ENCODE peak calls at places on chromosomes 16 and 17, in eight cellular contexts. N is neural progenitor cell, W is GM23338, G is PC-9, T is PC-3, K is A673, R is astrocyte, H is GM12878. O is an unnamed sample.

GRCh38 chr16:11796227-11797165 is 562 bp downstream of the ZC3H7A start:
- DNase-seq in N (peak), W (peak), G (peak), T (peak), K (no peak), R (no peak), H (no peak), O (peak)

GRCh38 chr17:76009969-76010661 is 9.5 kb downstream of the CDK3 start:
- DNase-seq in N (no peak), W (no peak), G (no peak), T (peak), K (no peak), R (no peak), H (no peak), O (no peak)

GRCh38 chr17:69512946-69513345 is 98.4 kb downstream of the MAP2K6 start:
- DNase-seq in N (no peak), W (no peak), G (no peak), T (no peak), K (no peak), R (no peak), H (no peak), O (no peak)

GRCh38 chr16:104828-105374 is 26.9 kb downstream of the MPG start:
- DNase-seq in N (no peak), W (no peak), G (no peak), T (no peak), K (no peak), R (no peak), H (no peak), O (no peak)

GRCh38 chr17:71434716-71435115 is 686.1 kb upstream of the SOX9 start:
- DNase-seq in N (no peak), W (no peak), G (no peak), T (no peak), K (no peak), R (no peak), H (no peak), O (no peak)

GRCh38 chr16:87060026-87060986 is 256.9 kb downstream of the C16orf95 start:
- DNase-seq in N (peak), W (peak), G (no peak), T (no peak), K (peak), R (peak), H (no peak), O (peak)

GRCh38 chr17:2172447-2172938 is 117.6 kb downstream of the HIC1 start:
- DNase-seq in N (peak), W (no peak), G (no peak), T (peak), K (no peak), R (peak), H (no peak), O (no peak)

GRCh38 chr17:4968166-4968915 is 724 bp upstream of the SPAG7 start:
- DNase-seq in N (peak), W (peak), G (peak), T (no peak), K (no peak), R (no peak), H (no peak), O (no peak)

GRCh38 chr16:9300252-9300651 is 208.8 kb downstream of the HAPSTR1 start:
- DNase-seq in N (no peak), W (no peak), G (no peak), T (no peak), K (no peak), R (no peak), H (no peak), O (no peak)

GRCh38 chr17:48617515-48618365 is 2.6 kb upstream of the HOXB8 start:
- DNase-seq in N (no peak), W (peak), G (no peak), T (no peak), K (no peak), R (no peak), H (no peak), O (no peak)

GRCh38 chr16:30372037-30372712 is 1.9 kb upstream of the TBC1D10B start:
- DNase-seq in N (no peak), W (no peak), G (no peak), T (no peak), K (no peak), R (no peak), H (no peak), O (no peak)

GRCh38 chr17:55158439-55158838 is 106.3 kb upstream of the HLF start:
- DNase-seq in N (no peak), W (no peak), G (no peak), T (peak), K (no peak), R (peak), H (no peak), O (no peak)

GRCh38 chr17:74408262-74408661 is 23.6 kb upstream of the GPRC5C start:
- DNase-seq in N (no peak), W (no peak), G (peak), T (peak), K (no peak), R (peak), H (no peak), O (no peak)

GRCh38 chr17:18919963-18920362 is 32.0 kb upstream of the SLC5A10 start:
- DNase-seq in N (no peak), W (no peak), G (no peak), T (no peak), K (no peak), R (no peak), H (no peak), O (no peak)

GRCh38 chr17:73803867-73804539 is 159.8 kb upstream of the SDK2 start:
- DNase-seq in N (no peak), W (peak), G (no peak), T (no peak), K (no peak), R (no peak), H (no peak), O (no peak)

GRCh38 chr16:85549766-85550421 is 63.2 kb upstream of the GSE1 start:
- DNase-seq in N (no peak), W (no peak), G (no peak), T (no peak), K (no peak), R (no peak), H (no peak), O (no peak)

GRCh38 chr16:30958164-30959083 is 870 bp downstream of the SETD1A start:
- DNase-seq in N (peak), W (peak), G (peak), T (peak), K (no peak), R (no peak), H (no peak), O (peak)

GRCh38 chr16:69407702-69408323 is 16.6 kb upstream of the CYB5B start:
- DNase-seq in N (no peak), W (no peak), G (no peak), T (no peak), K (no peak), R (no peak), H (no peak), O (no peak)

GRCh38 chr17:32916134-32916533 is 11.8 kb upstream of the TMEM98 start:
- DNase-seq in N (no peak), W (no peak), G (no peak), T (no peak), K (no peak), R (no peak), H (no peak), O (no peak)

GRCh38 chr17:21303441-21304065 is 19.0 kb downstream of the MAP2K3 start:
- DNase-seq in N (no peak), W (no peak), G (no peak), T (no peak), K (no peak), R (no peak), H (no peak), O (no peak)

GRCh38 chr17:5509482-5509881 is 23.1 kb downstream of the MIS12 start:
- DNase-seq in N (no peak), W (no peak), G (no peak), T (no peak), K (no peak), R (peak), H (no peak), O (no peak)

GRCh38 chr16:54931041-54931756 is 534 bp downstream of the IRX5 start:
- DNase-seq in N (peak), W (peak), G (no peak), T (no peak), K (peak), R (peak), H (no peak), O (peak)

GRCh38 chr16:54933281-54934150 is 2.9 kb downstream of the IRX5 start:
- DNase-seq in N (peak), W (peak), G (no peak), T (no peak), K (no peak), R (peak), H (no peak), O (no peak)

GRCh38 chr16:54932737-54933254 is 2.1 kb downstream of the IRX5 start:
- DNase-seq in N (peak), W (peak), G (no peak), T (no peak), K (no peak), R (no peak), H (no peak), O (no peak)

GRCh38 chr16:54930034-54930938 is at the start of gene IRX5:
- DNase-seq in N (peak), W (peak), G (peak), T (peak), K (peak), R (peak), H (no peak), O (peak)

DNA sequence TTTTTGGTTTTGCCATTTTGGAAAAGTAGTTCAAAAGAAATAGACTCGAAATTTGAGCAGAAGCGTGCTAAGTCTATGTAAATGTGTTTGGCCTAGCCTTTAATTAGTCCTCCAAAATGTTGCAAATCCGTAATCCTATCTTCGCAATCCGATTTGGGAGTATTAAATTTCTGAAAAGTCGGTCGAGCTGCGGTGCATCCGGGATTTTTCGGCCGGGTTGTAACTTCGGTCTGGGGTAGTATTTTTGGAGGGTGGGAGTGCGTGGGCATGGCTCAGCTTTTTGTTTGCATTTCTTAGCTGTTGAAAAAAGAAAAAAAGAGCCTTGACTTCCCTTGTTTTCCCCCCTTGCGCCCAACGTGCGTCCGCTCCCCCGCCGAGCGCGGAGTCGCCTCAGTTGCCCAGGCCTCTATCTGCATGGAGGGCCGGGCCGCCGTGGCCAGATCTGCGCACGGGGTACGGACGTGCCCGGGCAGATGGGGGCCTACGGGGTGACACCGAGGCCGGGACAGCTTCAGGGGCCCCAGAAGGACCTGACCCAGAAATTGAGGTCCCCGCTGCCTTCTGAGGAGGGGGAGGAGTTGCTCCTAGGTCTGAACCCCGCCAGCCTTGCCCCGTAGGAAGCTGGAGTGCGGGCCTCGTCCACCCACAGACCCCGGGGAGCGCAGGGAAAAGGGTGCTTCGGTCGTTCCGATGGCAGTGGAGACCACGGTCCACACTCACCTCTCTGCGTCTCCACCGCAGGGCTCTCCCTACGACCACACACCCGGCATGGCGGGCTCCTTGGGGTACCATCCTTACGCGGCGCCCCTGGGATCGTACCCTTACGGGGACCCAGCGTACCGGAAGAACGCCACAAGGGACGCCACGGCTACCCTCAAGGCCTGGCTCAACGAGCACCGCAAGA is 1.3 kb downstream of the IRX5 start:
- DNase-seq in N (peak), W (peak), G (no peak), T (no peak), K (peak), R (no peak), H (no peak), O (no peak)
- TF ChIP-seq EZH2 in N (peak), W (peak), G (no peak), T (peak), K (no peak), R (peak), H (no peak), O (no peak)

DNA sequence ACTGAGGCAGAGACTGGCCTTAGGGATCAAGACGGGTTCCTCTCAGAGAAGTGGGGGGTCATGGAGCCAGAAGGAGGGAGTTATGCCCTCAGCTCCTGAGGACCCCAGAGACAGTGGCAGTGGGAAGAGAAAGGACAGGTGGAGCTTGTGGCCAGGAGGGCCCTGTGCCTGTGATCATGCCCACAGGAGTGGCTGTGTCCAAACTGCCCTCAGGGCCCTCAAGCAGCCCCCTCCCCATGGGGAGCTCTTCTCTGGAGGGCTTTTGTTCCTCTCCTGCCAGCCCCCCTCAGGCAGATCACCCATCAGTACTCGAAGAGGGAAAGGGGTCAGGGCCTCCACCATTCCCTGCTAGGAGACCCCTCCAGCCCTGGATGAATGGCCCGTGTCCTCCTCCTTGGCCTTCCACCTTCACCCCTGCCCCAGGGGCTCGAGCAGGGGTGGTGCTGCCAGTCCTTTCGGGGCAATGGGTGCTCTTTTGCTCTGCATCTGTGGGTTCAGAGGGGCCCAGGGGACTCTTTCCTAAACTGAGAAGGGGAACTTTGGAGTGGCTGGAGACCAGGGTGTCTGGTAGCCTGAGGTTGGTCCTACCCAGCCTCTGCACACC is 52.7 kb downstream of the BEAN1 start:
- DNase-seq in N (no peak), W (no peak), G (no peak), T (no peak), K (no peak), R (no peak), H (no peak), O (no peak)
- H3K27ac ChIP-seq in N (no peak), W (no peak), G (no peak), T (no peak), K (no peak), R (no peak), H (no peak), O (no peak)

GRCh38 chr17:8072339-8072726 is 15.2 kb downstream of the ALOX12B start:
- DNase-seq in N (peak), W (peak), G (no peak), T (no peak), K (no peak), R (no peak), H (no peak), O (no peak)

GRCh38 chr17:8075081-8075480 is 12.4 kb downstream of the ALOX12B start:
- DNase-seq in N (no peak), W (no peak), G (no peak), T (no peak), K (no peak), R (no peak), H (no peak), O (no peak)

GRCh38 chr17:8073627-8074485 is 13.7 kb downstream of the ALOX12B start:
- DNase-seq in N (peak), W (peak), G (peak), T (peak), K (peak), R (peak), H (no peak), O (peak)

GRCh38 chr17:8071496-8071895 is 16.0 kb downstream of the ALOX12B start:
- DNase-seq in N (no peak), W (no peak), G (no peak), T (no peak), K (no peak), R (no peak), H (no peak), O (no peak)

DNA sequence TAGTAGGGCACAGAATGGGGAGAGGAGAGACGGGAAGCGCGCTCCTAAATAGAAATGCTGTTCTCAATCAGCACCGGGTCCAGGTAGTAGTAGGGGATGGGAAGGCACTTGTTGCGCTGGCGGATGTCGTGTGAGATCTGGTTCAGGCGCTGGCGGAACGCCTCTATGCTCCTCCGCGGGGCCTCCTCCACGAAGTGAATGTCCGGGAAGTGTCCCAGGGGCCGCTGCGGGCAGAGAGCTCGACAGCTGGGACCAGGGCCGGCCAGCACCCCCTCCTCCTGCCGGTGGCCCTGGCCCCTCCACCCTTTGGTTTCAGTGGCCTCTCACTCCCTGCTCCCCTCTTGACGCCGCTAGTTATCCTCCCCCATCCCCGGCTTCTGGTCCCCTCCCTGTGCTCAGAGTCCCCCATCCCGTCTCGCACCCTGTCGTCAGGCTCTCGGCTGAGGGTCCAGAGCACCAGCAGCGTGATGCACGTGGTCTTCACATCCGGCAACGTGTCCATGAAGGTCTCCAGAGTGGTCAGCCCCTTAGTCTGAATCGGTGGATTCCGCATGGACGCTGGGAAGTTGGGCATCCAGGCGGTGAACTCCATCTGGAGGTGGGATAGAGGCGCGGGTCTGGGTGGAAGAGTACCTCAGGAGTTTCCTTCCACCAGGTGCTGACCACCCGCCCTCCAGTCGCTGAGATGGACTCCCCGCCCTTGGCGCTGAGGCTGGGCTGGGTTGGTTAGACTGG is 14.6 kb downstream of the ALOX12B start:
- DNase-seq in N (peak), W (peak), G (no peak), T (no peak), K (no peak), R (no peak), H (no peak), O (no peak)
- TF ChIP-seq EZH2 in N (peak), W (peak), G (no peak), T (peak), K (no peak), R (peak), H (no peak), O (no peak)

GRCh38 chr16:57301126-57301817 is 16.8 kb upstream of the PLLP start:
- DNase-seq in N (no peak), W (peak), G (no peak), T (no peak), K (no peak), R (no peak), H (no peak), O (no peak)
- H3K27ac ChIP-seq in N (no peak), W (no peak), G (no peak), T (no peak), K (no peak), R (no peak), H (no peak), O (no peak)

GRCh38 chr17:17801800-17802481 is 34.8 kb downstream of the SREBF1 start:
- DNase-seq in N (no peak), W (no peak), G (no peak), T (no peak), K (no peak), R (no peak), H (no peak), O (no peak)
- TF ChIP-seq EZH2 in N (no peak), W (no peak), G (no peak), T (no peak), K (no peak), R (no peak), H (no peak), O (no peak)

GRCh38 chr17:29698837-29699236 is 76.1 kb upstream of the CORO6 start:
- DNase-seq in N (no peak), W (no peak), G (no peak), T (no peak), K (no peak), R (no peak), H (no peak), O (no peak)

GRCh38 chr17:29694923-29695563 is 72.3 kb upstream of the CORO6 start:
- DNase-seq in N (no peak), W (no peak), G (no peak), T (no peak), K (no peak), R (no peak), H (no peak), O (no peak)

GRCh38 chr17:29697371-29697770 is 74.7 kb upstream of the CORO6 start:
- DNase-seq in N (no peak), W (no peak), G (no peak), T (no peak), K (no peak), R (no peak), H (no peak), O (no peak)

GRCh38 chr17:29699283-29699682 is 76.6 kb upstream of the CORO6 start:
- DNase-seq in N (no peak), W (no peak), G (no peak), T (no peak), K (no peak), R (no peak), H (no peak), O (no peak)

DNA sequence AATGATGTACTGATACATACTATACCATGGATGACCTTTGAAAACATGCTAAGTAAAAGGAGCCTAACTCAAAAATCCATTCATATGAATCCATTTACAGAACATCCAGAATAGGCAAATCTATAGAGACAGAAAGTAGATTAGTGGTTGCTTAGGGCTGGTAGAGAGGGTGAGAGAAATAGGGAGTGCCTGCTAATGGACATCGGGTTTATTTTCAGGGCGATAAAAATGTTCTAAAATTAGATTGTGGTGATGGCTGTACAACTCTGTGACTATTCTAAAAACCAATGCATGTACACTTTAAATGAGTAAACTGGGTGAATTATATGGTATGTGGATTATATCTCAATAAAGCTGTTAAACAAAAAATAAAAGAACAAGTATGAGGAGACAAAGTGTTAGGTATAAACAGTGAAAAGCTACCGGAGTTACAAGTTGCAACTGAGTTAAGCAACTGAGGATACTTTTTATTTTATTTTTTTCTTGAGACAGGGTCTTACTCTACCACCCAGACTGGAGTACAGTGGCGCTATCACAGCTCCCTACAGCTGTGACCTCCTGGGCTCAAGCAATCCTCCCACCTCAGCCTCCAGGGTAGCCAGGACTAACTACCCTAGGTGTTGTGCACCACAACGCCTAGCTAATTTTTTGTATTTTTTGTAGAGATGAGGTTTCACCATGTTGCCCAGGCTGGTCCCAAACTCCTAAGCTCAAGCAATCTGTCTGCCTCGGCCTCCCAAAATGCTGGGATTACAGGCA is 75.5 kb upstream of the CORO6 start:
- DNase-seq in N (no peak), W (no peak), G (no peak), T (no peak), K (no peak), R (no peak), H (no peak), O (no peak)
- H3K27ac ChIP-seq in N (no peak), W (no peak), G (no peak), T (no peak), K (peak), R (no peak), H (no peak), O (no peak)

O was measured in MM.1S.